ENCODE peak calls at places on chromosome 2, in four cellular contexts. One of them, this sample, is unnamed. For H3K36me3 and H3K27me3, the result is how much of the 10 kb centered on the place peaks cover.

GRCh38 chr2:98846041-98846440 is 90.0 kb downstream of the CRACDL start:
- DNase-seq in astrocyte: no peak
- DNase-seq in stomach: no peak
- DNase-seq in lower lobe of right lung: no peak
- DNase-seq in this sample: no peak

GRCh38 chr2:65782996-65783650 is 350.7 kb upstream of the SPRED2 start:
- DNase-seq in astrocyte: no peak
- DNase-seq in stomach: no peak
- DNase-seq in lower lobe of right lung: no peak
- DNase-seq in this sample: no peak

GRCh38 chr2:103135679-103136078 is 373.8 kb downstream of the TMEM182 start:
- DNase-seq in astrocyte: no peak
- DNase-seq in stomach: no peak
- DNase-seq in lower lobe of right lung: no peak
- DNase-seq in this sample: no peak

GRCh38 chr2:960064-960736 is 9.6 kb downstream of the SNTG2 start:
- DNase-seq in astrocyte: no peak
- DNase-seq in stomach: no peak
- DNase-seq in lower lobe of right lung: no peak
- DNase-seq in this sample: no peak

GRCh38 chr2:58064136-58064535 is 17.5 kb downstream of the VRK2 start:
- DNase-seq in astrocyte: no peak
- DNase-seq in stomach: no peak
- DNase-seq in lower lobe of right lung: no peak
- DNase-seq in this sample: no peak

GRCh38 chr2:30721668-30722647 is 85.3 kb downstream of the CAPN13 start:
- DNase-seq in astrocyte: no peak
- DNase-seq in stomach: peak
- DNase-seq in lower lobe of right lung: no peak
- DNase-seq in this sample: no peak

GRCh38 chr2:98504386-98505109 is 59.9 kb downstream of the INPP4A start:
- DNase-seq in astrocyte: no peak
- DNase-seq in stomach: no peak
- DNase-seq in lower lobe of right lung: no peak
- DNase-seq in this sample: no peak

GRCh38 chr2:143469323-143469722 is 340.1 kb downstream of the ARHGAP15 start:
- DNase-seq in astrocyte: no peak
- DNase-seq in stomach: no peak
- DNase-seq in lower lobe of right lung: no peak
- DNase-seq in this sample: no peak

GRCh38 chr2:223494496-223494895 is 107.7 kb downstream of the SCG2 start:
- DNase-seq in astrocyte: no peak
- DNase-seq in stomach: no peak
- DNase-seq in lower lobe of right lung: no peak
- DNase-seq in this sample: no peak

GRCh38 chr2:161237397-161238263 is 70.6 kb upstream of the PSMD14 start:
- DNase-seq in astrocyte: peak
- DNase-seq in stomach: peak
- DNase-seq in lower lobe of right lung: peak
- DNase-seq in this sample: peak

GRCh38 chr2:239809391-239809790 is 215.8 kb downstream of the NDUFA10 start:
- DNase-seq in astrocyte: no peak
- DNase-seq in stomach: peak
- DNase-seq in lower lobe of right lung: no peak
- DNase-seq in this sample: no peak

GRCh38 chr2:186594001-186594722 is 4.3 kb downstream of the ITGAV start:
- DNase-seq in astrocyte: no peak
- DNase-seq in stomach: no peak
- DNase-seq in lower lobe of right lung: no peak
- DNase-seq in this sample: no peak

GRCh38 chr2:187477041-187477440 is 29.0 kb upstream of the CALCRL start:
- DNase-seq in astrocyte: no peak
- DNase-seq in stomach: no peak
- DNase-seq in lower lobe of right lung: no peak
- DNase-seq in this sample: no peak

GRCh38 chr2:68877079-68877772 is 6.0 kb upstream of the BMP10 start:
- DNase-seq in astrocyte: no peak
- DNase-seq in stomach: peak
- DNase-seq in lower lobe of right lung: no peak
- DNase-seq in this sample: no peak

GRCh38 chr2:86453838-86454237 is 12.7 kb downstream of the KDM3A start:
- DNase-seq in astrocyte: peak
- DNase-seq in stomach: peak
- DNase-seq in lower lobe of right lung: no peak
- DNase-seq in this sample: peak

GRCh38 chr2:39625193-39625926 is 40.4 kb upstream of the TMEM178A start:
- DNase-seq in astrocyte: no peak
- DNase-seq in stomach: no peak
- DNase-seq in lower lobe of right lung: no peak
- DNase-seq in this sample: peak

GRCh38 chr2:186522538-186522937 is 36.5 kb downstream of the ZC3H15 start:
- DNase-seq in astrocyte: no peak
- DNase-seq in stomach: no peak
- DNase-seq in lower lobe of right lung: no peak
- DNase-seq in this sample: no peak

GRCh38 chr2:219028141-219028540 is 13.2 kb downstream of the CFAP65 start:
- DNase-seq in astrocyte: no peak
- DNase-seq in stomach: no peak
- DNase-seq in lower lobe of right lung: no peak
- DNase-seq in this sample: no peak

GRCh38 chr2:24517247-24517646 is 26.2 kb downstream of the NCOA1 start:
- DNase-seq in astrocyte: no peak
- DNase-seq in stomach: no peak
- DNase-seq in lower lobe of right lung: no peak
- DNase-seq in this sample: no peak

GRCh38 chr2:32918774-32919173 is 28.0 kb upstream of the LTBP1 start:
- DNase-seq in astrocyte: no peak
- DNase-seq in stomach: no peak
- DNase-seq in lower lobe of right lung: no peak
- DNase-seq in this sample: no peak

GRCh38 chr2:237697586-237698337 is 70.4 kb downstream of the LRRFIP1 start:
- DNase-seq in astrocyte: peak
- DNase-seq in stomach: no peak
- DNase-seq in lower lobe of right lung: no peak
- DNase-seq in this sample: no peak

GRCh38 chr2:112183327-112184025 is 45.3 kb downstream of the FBLN7 start:
- DNase-seq in astrocyte: no peak
- DNase-seq in stomach: no peak
- DNase-seq in lower lobe of right lung: no peak
- DNase-seq in this sample: no peak

GRCh38 chr2:54122939-54123338 is 7.5 kb downstream of the ACYP2 start:
- DNase-seq in astrocyte: peak
- DNase-seq in stomach: no peak
- DNase-seq in lower lobe of right lung: no peak
- DNase-seq in this sample: peak

GRCh38 chr2:192195548-192196418 is 1.1 kb upstream of the TMEFF2 start:
- DNase-seq in astrocyte: peak
- DNase-seq in stomach: peak
- DNase-seq in lower lobe of right lung: peak
- DNase-seq in this sample: peak

GRCh38 chr2:117644403-117644802 is 170.1 kb upstream of the DDX18 start:
- DNase-seq in astrocyte: no peak
- DNase-seq in stomach: no peak
- DNase-seq in lower lobe of right lung: no peak
- DNase-seq in this sample: no peak

GRCh38 chr2:187372213-187372612 is 75.8 kb downstream of the CALCRL start:
- DNase-seq in astrocyte: peak
- DNase-seq in stomach: no peak
- DNase-seq in lower lobe of right lung: no peak
- DNase-seq in this sample: peak

GRCh38 chr2:191351921-191352320 is 106.7 kb downstream of the MYO1B start:
- DNase-seq in astrocyte: peak
- DNase-seq in stomach: no peak
- DNase-seq in lower lobe of right lung: no peak
- DNase-seq in this sample: no peak

GRCh38 chr2:156657809-156658208 is 221.6 kb downstream of the GPD2 start:
- DNase-seq in astrocyte: no peak
- DNase-seq in stomach: no peak
- DNase-seq in lower lobe of right lung: no peak
- DNase-seq in this sample: no peak

GRCh38 chr2:225120175-225120574 is 77.9 kb upstream of the DOCK10 start:
- DNase-seq in astrocyte: peak
- DNase-seq in stomach: no peak
- DNase-seq in lower lobe of right lung: no peak
- DNase-seq in this sample: peak

GRCh38 chr2:217707116-217707742 is 295.6 kb downstream of the TNS1 start:
- DNase-seq in astrocyte: peak
- DNase-seq in stomach: no peak
- DNase-seq in lower lobe of right lung: no peak
- DNase-seq in this sample: peak

GRCh38 chr2:186590538-186591441 is 934 bp downstream of the ITGAV start:
- DNase-seq in astrocyte: peak
- DNase-seq in stomach: no peak
- DNase-seq in lower lobe of right lung: no peak
- DNase-seq in this sample: no peak

GRCh38 chr2:53475320-53475719 is 292.3 kb upstream of the CHAC2 start:
- DNase-seq in astrocyte: peak
- DNase-seq in stomach: no peak
- DNase-seq in lower lobe of right lung: no peak
- DNase-seq in this sample: peak

GRCh38 chr2:3634631-3635091 is 23.3 kb upstream of the ALLC start:
- DNase-seq in astrocyte: no peak
- DNase-seq in stomach: peak
- DNase-seq in lower lobe of right lung: no peak
- DNase-seq in this sample: no peak

GRCh38 chr2:71332413-71332866 is 858 bp downstream of the ZNF638 start:
- DNase-seq in astrocyte: no peak
- DNase-seq in stomach: no peak
- DNase-seq in lower lobe of right lung: no peak
- DNase-seq in this sample: no peak

DNA sequence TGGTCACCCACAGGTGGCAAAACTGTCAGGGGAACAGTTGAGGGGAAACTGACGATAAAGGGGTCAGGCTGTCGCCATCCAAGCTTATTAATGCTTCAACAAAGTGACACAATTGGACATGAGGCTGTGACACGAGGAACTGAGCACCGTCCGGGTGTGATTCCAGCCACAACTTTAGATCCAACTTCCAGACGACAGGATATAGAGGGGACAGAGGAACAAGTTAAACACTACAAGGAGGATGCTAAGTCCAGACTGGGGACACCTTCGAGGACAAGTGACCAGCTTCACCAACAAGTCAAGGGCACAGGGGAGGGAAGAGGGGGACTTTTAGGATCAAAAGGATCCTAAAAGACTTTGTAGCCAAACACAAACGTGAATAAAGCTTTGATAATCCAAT is 23.8 kb downstream of the BOK start:
- DNase-seq in astrocyte: no peak
- DNase-seq in stomach: no peak
- DNase-seq in lower lobe of right lung: peak
- DNase-seq in this sample: no peak
- H3K36me3 ChIP-seq in astrocyte: under half
- H3K36me3 ChIP-seq in stomach: half or more
- H3K36me3 ChIP-seq in lower lobe of right lung: under half
- H3K36me3 ChIP-seq in this sample: half or more

GRCh38 chr2:200345917-200346316 is 39.4 kb downstream of the SPATS2L start:
- DNase-seq in astrocyte: no peak
- DNase-seq in stomach: no peak
- DNase-seq in lower lobe of right lung: no peak
- DNase-seq in this sample: no peak
- H3K4me3 ChIP-seq in astrocyte: no peak
- H3K4me3 ChIP-seq in stomach: no peak
- H3K4me3 ChIP-seq in lower lobe of right lung: no peak
- H3K4me3 ChIP-seq in this sample: no peak

GRCh38 chr2:95061119-95061512 is 35.6 kb downstream of the MAL start:
- DNase-seq in astrocyte: no peak
- DNase-seq in stomach: no peak
- DNase-seq in lower lobe of right lung: no peak
- DNase-seq in this sample: no peak
- H3K27me3 ChIP-seq in astrocyte: under half
- H3K27me3 ChIP-seq in stomach: under half
- H3K27me3 ChIP-seq in lower lobe of right lung: under half
- H3K27me3 ChIP-seq in this sample: under half

GRCh38 chr2:47373747-47374146 is 29.2 kb upstream of the MSH2 start:
- DNase-seq in astrocyte: no peak
- DNase-seq in stomach: peak
- DNase-seq in lower lobe of right lung: no peak
- DNase-seq in this sample: no peak
- H3K36me3 ChIP-seq in astrocyte: under half
- H3K36me3 ChIP-seq in stomach: under half
- H3K36me3 ChIP-seq in lower lobe of right lung: under half
- H3K36me3 ChIP-seq in this sample: under half

GRCh38 chr2:119749405-119750066 is 10.2 kb upstream of the PTPN4 start:
- DNase-seq in astrocyte: peak
- DNase-seq in stomach: no peak
- DNase-seq in lower lobe of right lung: no peak
- DNase-seq in this sample: peak
- H3K4me3 ChIP-seq in astrocyte: no peak
- H3K4me3 ChIP-seq in stomach: no peak
- H3K4me3 ChIP-seq in lower lobe of right lung: no peak
- H3K4me3 ChIP-seq in this sample: no peak